ENCODE peak calls at places on chromosomes 2 and 18, in seven cellular contexts. I is activated gamma-delta T cell treated with anti-CD3 and anti-CD28 coated beads, Interleukin-2, amount 50 U/mL, for 16 hours; T is left colon; L is AG08396; Z is foreskin fibroblast; X is fibroblast of the aortic adventitia; B is MCF 10A. N is an unnamed sample.

GRCh38 chr2:47509981-47510380 is 107.0 kb downstream of the MSH2 start:
- DNase-seq in I (no peak), T (no peak), L (no peak), Z (no peak), X (no peak), B (no peak), N (no peak)

GRCh38 chr2:42234056-42234455 is 64.9 kb downstream of the EML4 start:
- DNase-seq in I (no peak), T (no peak), L (no peak), Z (peak), X (peak), B (no peak), N (no peak)

GRCh38 chr2:47004905-47005495 is 89.4 kb upstream of the MCFD2 start:
- DNase-seq in I (no peak), T (no peak), L (no peak), Z (no peak), X (no peak), B (no peak), N (no peak)

GRCh38 chr2:23578964-23579671 is 194.1 kb downstream of the KLHL29 start:
- DNase-seq in I (no peak), T (no peak), L (no peak), Z (peak), X (no peak), B (no peak), N (no peak)

GRCh38 chr2:161983010-161983651 is 90.9 kb downstream of the DPP4 start:
- DNase-seq in I (no peak), T (no peak), L (no peak), Z (peak), X (no peak), B (no peak), N (no peak)

GRCh38 chr2:29281585-29281984 is 166.4 kb downstream of the CLIP4 start:
- DNase-seq in I (no peak), T (no peak), L (peak), Z (peak), X (peak), B (no peak), N (peak)

GRCh38 chr2:43513796-43514195 is 82.0 kb downstream of the THADA start:
- DNase-seq in I (no peak), T (no peak), L (no peak), Z (no peak), X (no peak), B (no peak), N (no peak)

GRCh38 chr2:213084261-213084660 is 67.2 kb downstream of the IKZF2 start:
- DNase-seq in I (no peak), T (no peak), L (no peak), Z (no peak), X (no peak), B (no peak), N (no peak)

GRCh38 chr18:6310714-6311113 is 104.0 kb downstream of the L3MBTL4 start:
- DNase-seq in I (no peak), T (no peak), L (no peak), Z (no peak), X (no peak), B (no peak), N (no peak)

GRCh38 chr2:233832869-233833812 is 21.2 kb downstream of the HJURP start:
- DNase-seq in I (no peak), T (no peak), L (peak), Z (peak), X (peak), B (peak), N (peak)

GRCh38 chr18:8480506-8481328 is 128.5 kb upstream of the RAB12 start:
- DNase-seq in I (no peak), T (no peak), L (peak), Z (peak), X (peak), B (peak), N (peak)

N was measured in NCI-H748 treated with DMSO at 0.1 percent for 48 hours.